ENCODE peak calls at places on chromosomes 1 and 21, in ten cellular contexts. One of them, this sample, is unnamed.

GRCh38 chr21:37139154-37139553 is 66.1 kb downstream of the TTC3 start:
- DNase-seq in kidney: no peak
- DNase-seq in spleen: no peak
- DNase-seq in Karpas-422: no peak
- DNase-seq in AG09309: no peak
- DNase-seq in astrocyte of the spinal cord: peak; percentile 37
- DNase-seq in ovary: no peak
- DNase-seq in tibial nerve: no peak
- DNase-seq in HFF-Myc: no peak
- DNase-seq in fibroblast of mammary gland: no peak
- DNase-seq in this sample: no peak

GRCh38 chr1:206512521-206513180 is 5.3 kb downstream of the RASSF5 start:
- DNase-seq in kidney: no peak
- DNase-seq in spleen: peak; percentile 53
- DNase-seq in Karpas-422: no peak
- DNase-seq in AG09309: no peak
- DNase-seq in astrocyte of the spinal cord: no peak
- DNase-seq in ovary: peak; percentile 34
- DNase-seq in tibial nerve: no peak
- DNase-seq in HFF-Myc: no peak
- DNase-seq in fibroblast of mammary gland: no peak
- DNase-seq in this sample: no peak

GRCh38 chr1:109547412-109548320 is 749 bp upstream of the GNAI3 start:
- DNase-seq in kidney: no peak
- DNase-seq in spleen: no peak
- DNase-seq in Karpas-422: peak; percentile 71
- DNase-seq in AG09309: no peak
- DNase-seq in astrocyte of the spinal cord: no peak
- DNase-seq in ovary: no peak
- DNase-seq in tibial nerve: peak; percentile 26
- DNase-seq in HFF-Myc: no peak
- DNase-seq in fibroblast of mammary gland: peak; percentile 16
- DNase-seq in this sample: peak; percentile 53

GRCh38 chr1:86913399-86913895 is 479 bp downstream of the SELENOF start:
- DNase-seq in kidney: no peak
- DNase-seq in spleen: peak; percentile 85
- DNase-seq in Karpas-422: peak; percentile 85
- DNase-seq in AG09309: no peak
- DNase-seq in astrocyte of the spinal cord: peak; percentile 63
- DNase-seq in ovary: no peak
- DNase-seq in tibial nerve: peak; percentile 7
- DNase-seq in HFF-Myc: no peak
- DNase-seq in fibroblast of mammary gland: peak; percentile 49
- DNase-seq in this sample: peak; percentile 72

GRCh38 chr1:202613571-202613970 is 96.7 kb downstream of the SYT2 start:
- DNase-seq in kidney: no peak
- DNase-seq in spleen: peak; percentile 42
- DNase-seq in Karpas-422: no peak
- DNase-seq in AG09309: no peak
- DNase-seq in astrocyte of the spinal cord: no peak
- DNase-seq in ovary: no peak
- DNase-seq in tibial nerve: no peak
- DNase-seq in HFF-Myc: no peak
- DNase-seq in fibroblast of mammary gland: no peak
- DNase-seq in this sample: no peak

GRCh38 chr1:86441581-86441980 is 17.6 kb downstream of the CLCA2 start:
- DNase-seq in kidney: no peak
- DNase-seq in spleen: no peak
- DNase-seq in Karpas-422: no peak
- DNase-seq in AG09309: no peak
- DNase-seq in astrocyte of the spinal cord: no peak
- DNase-seq in ovary: no peak
- DNase-seq in tibial nerve: no peak
- DNase-seq in HFF-Myc: no peak
- DNase-seq in fibroblast of mammary gland: no peak
- DNase-seq in this sample: peak; percentile 11

GRCh38 chr1:223702735-223703667 is 9.3 kb upstream of the CAPN2 start:
- DNase-seq in kidney: no peak
- DNase-seq in spleen: no peak
- DNase-seq in Karpas-422: no peak
- DNase-seq in AG09309: no peak
- DNase-seq in astrocyte of the spinal cord: peak; percentile 58
- DNase-seq in ovary: no peak
- DNase-seq in tibial nerve: no peak
- DNase-seq in HFF-Myc: no peak
- DNase-seq in fibroblast of mammary gland: peak; percentile 80
- DNase-seq in this sample: no peak

GRCh38 chr21:36803051-36803709 is 104.3 kb downstream of the SIM2 start:
- DNase-seq in kidney: no peak
- DNase-seq in spleen: no peak
- DNase-seq in Karpas-422: no peak
- DNase-seq in AG09309: no peak
- DNase-seq in astrocyte of the spinal cord: no peak
- DNase-seq in ovary: no peak
- DNase-seq in tibial nerve: no peak
- DNase-seq in HFF-Myc: no peak
- DNase-seq in fibroblast of mammary gland: no peak
- DNase-seq in this sample: no peak

GRCh38 chr1:242524571-242525359 is at the start of gene PLD5:
- DNase-seq in kidney: no peak
- DNase-seq in spleen: peak; percentile 71
- DNase-seq in Karpas-422: no peak
- DNase-seq in AG09309: no peak
- DNase-seq in astrocyte of the spinal cord: no peak
- DNase-seq in ovary: no peak
- DNase-seq in tibial nerve: no peak
- DNase-seq in HFF-Myc: no peak
- DNase-seq in fibroblast of mammary gland: no peak
- DNase-seq in this sample: no peak

GRCh38 chr1:242525769-242526168 is 1.3 kb upstream of the PLD5 start:
- DNase-seq in kidney: no peak
- DNase-seq in spleen: no peak
- DNase-seq in Karpas-422: no peak
- DNase-seq in AG09309: no peak
- DNase-seq in astrocyte of the spinal cord: no peak
- DNase-seq in ovary: no peak
- DNase-seq in tibial nerve: no peak
- DNase-seq in HFF-Myc: no peak
- DNase-seq in fibroblast of mammary gland: no peak
- DNase-seq in this sample: no peak

GRCh38 chr1:242523282-242523967 is 1.1 kb downstream of the PLD5 start:
- DNase-seq in kidney: no peak
- DNase-seq in spleen: peak; percentile 72
- DNase-seq in Karpas-422: no peak
- DNase-seq in AG09309: no peak
- DNase-seq in astrocyte of the spinal cord: no peak
- DNase-seq in ovary: no peak
- DNase-seq in tibial nerve: no peak
- DNase-seq in HFF-Myc: no peak
- DNase-seq in fibroblast of mammary gland: no peak
- DNase-seq in this sample: no peak

GRCh38 chr1:242523968-242524570 is 428 bp downstream of the PLD5 start:
- DNase-seq in kidney: peak; percentile 70
- DNase-seq in spleen: peak; percentile 78
- DNase-seq in Karpas-422: no peak
- DNase-seq in AG09309: no peak
- DNase-seq in astrocyte of the spinal cord: peak; percentile 23
- DNase-seq in ovary: peak; percentile 62
- DNase-seq in tibial nerve: no peak
- DNase-seq in HFF-Myc: no peak
- DNase-seq in fibroblast of mammary gland: peak; percentile 26
- DNase-seq in this sample: no peak

GRCh38 chr1:242525360-242525722 is 844 bp upstream of the PLD5 start:
- DNase-seq in kidney: no peak
- DNase-seq in spleen: no peak
- DNase-seq in Karpas-422: no peak
- DNase-seq in AG09309: no peak
- DNase-seq in astrocyte of the spinal cord: no peak
- DNase-seq in ovary: no peak
- DNase-seq in tibial nerve: no peak
- DNase-seq in HFF-Myc: no peak
- DNase-seq in fibroblast of mammary gland: no peak
- DNase-seq in this sample: no peak
- H3K4me3 ChIP-seq in kidney: no peak overlapping the region
- H3K4me3 ChIP-seq in spleen: peak overlapping the region; percentile 46
- H3K4me3 ChIP-seq in Karpas-422: no peak overlapping the region
- H3K4me3 ChIP-seq in AG09309: no peak overlapping the region
- H3K4me3 ChIP-seq in astrocyte of the spinal cord: peak overlapping the region; percentile 35
- H3K4me3 ChIP-seq in ovary: peak overlapping the region; percentile 40
- H3K4me3 ChIP-seq in tibial nerve: peak overlapping the region; percentile 47
- H3K4me3 ChIP-seq in HFF-Myc: no peak overlapping the region
- H3K4me3 ChIP-seq in fibroblast of mammary gland: peak overlapping the region; percentile 39
- H3K4me3 ChIP-seq in this sample: no peak overlapping the region

GRCh38 chr1:156661932-156662587 is 15.1 kb downstream of the NES start:
- DNase-seq in kidney: no peak
- DNase-seq in spleen: no peak
- DNase-seq in Karpas-422: no peak
- DNase-seq in AG09309: no peak
- DNase-seq in astrocyte of the spinal cord: no peak
- DNase-seq in ovary: no peak
- DNase-seq in tibial nerve: no peak
- DNase-seq in HFF-Myc: no peak
- DNase-seq in fibroblast of mammary gland: peak; percentile 28
- DNase-seq in this sample: no peak

GRCh38 chr1:156659672-156659993 is 17.6 kb downstream of the NES start:
- DNase-seq in kidney: no peak
- DNase-seq in spleen: no peak
- DNase-seq in Karpas-422: no peak
- DNase-seq in AG09309: no peak
- DNase-seq in astrocyte of the spinal cord: no peak
- DNase-seq in ovary: no peak
- DNase-seq in tibial nerve: no peak
- DNase-seq in HFF-Myc: no peak
- DNase-seq in fibroblast of mammary gland: no peak
- DNase-seq in this sample: no peak

GRCh38 chr1:156658945-156659574 is 17.1 kb downstream of the BCAN start:
- DNase-seq in kidney: no peak
- DNase-seq in spleen: no peak
- DNase-seq in Karpas-422: no peak
- DNase-seq in AG09309: no peak
- DNase-seq in astrocyte of the spinal cord: no peak
- DNase-seq in ovary: no peak
- DNase-seq in tibial nerve: no peak
- DNase-seq in HFF-Myc: no peak
- DNase-seq in fibroblast of mammary gland: no peak
- DNase-seq in this sample: no peak

GRCh38 chr1:156659994-156660751 is 17.0 kb downstream of the NES start:
- DNase-seq in kidney: peak; percentile 99
- DNase-seq in spleen: peak; percentile 97
- DNase-seq in Karpas-422: peak; percentile 98
- DNase-seq in AG09309: peak; percentile 93
- DNase-seq in astrocyte of the spinal cord: peak; percentile 97
- DNase-seq in ovary: peak; percentile 98
- DNase-seq in tibial nerve: peak; percentile 90
- DNase-seq in HFF-Myc: peak; percentile 92
- DNase-seq in fibroblast of mammary gland: peak; percentile 98
- DNase-seq in this sample: peak; percentile 92

DNA sequence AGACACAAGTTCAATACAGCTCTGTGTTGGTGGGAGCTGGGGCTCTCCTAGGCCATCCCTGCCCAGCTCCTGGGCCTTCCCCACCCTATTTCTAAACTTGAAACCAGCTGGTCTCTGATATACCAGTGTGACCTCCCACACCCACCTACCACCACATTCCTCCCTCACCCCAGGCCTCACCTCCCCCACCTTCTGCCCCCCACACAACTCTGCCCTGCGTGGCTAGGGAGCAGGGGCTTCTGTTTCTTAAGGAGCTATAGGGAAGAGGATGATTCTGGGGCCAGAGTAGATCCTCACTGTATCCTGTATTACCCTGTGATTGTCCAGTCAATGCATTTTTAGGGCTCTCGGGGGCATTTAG is 16.5 kb downstream of the NES start:
- DNase-seq in kidney: peak; percentile 56
- DNase-seq in spleen: no peak
- DNase-seq in Karpas-422: no peak
- DNase-seq in AG09309: no peak
- DNase-seq in astrocyte of the spinal cord: no peak
- DNase-seq in ovary: no peak
- DNase-seq in tibial nerve: no peak
- DNase-seq in HFF-Myc: no peak
- DNase-seq in fibroblast of mammary gland: no peak
- DNase-seq in this sample: no peak
- H3K4me3 ChIP-seq in kidney: no peak overlapping the region
- H3K4me3 ChIP-seq in spleen: peak overlapping the region; percentile 34
- H3K4me3 ChIP-seq in Karpas-422: no peak overlapping the region
- H3K4me3 ChIP-seq in AG09309: no peak overlapping the region
- H3K4me3 ChIP-seq in astrocyte of the spinal cord: peak overlapping the region; percentile 7
- H3K4me3 ChIP-seq in ovary: no peak overlapping the region
- H3K4me3 ChIP-seq in tibial nerve: no peak overlapping the region
- H3K4me3 ChIP-seq in HFF-Myc: peak overlapping the region; percentile 49
- H3K4me3 ChIP-seq in fibroblast of mammary gland: no peak overlapping the region
- H3K4me3 ChIP-seq in this sample: no peak overlapping the region

DNA sequence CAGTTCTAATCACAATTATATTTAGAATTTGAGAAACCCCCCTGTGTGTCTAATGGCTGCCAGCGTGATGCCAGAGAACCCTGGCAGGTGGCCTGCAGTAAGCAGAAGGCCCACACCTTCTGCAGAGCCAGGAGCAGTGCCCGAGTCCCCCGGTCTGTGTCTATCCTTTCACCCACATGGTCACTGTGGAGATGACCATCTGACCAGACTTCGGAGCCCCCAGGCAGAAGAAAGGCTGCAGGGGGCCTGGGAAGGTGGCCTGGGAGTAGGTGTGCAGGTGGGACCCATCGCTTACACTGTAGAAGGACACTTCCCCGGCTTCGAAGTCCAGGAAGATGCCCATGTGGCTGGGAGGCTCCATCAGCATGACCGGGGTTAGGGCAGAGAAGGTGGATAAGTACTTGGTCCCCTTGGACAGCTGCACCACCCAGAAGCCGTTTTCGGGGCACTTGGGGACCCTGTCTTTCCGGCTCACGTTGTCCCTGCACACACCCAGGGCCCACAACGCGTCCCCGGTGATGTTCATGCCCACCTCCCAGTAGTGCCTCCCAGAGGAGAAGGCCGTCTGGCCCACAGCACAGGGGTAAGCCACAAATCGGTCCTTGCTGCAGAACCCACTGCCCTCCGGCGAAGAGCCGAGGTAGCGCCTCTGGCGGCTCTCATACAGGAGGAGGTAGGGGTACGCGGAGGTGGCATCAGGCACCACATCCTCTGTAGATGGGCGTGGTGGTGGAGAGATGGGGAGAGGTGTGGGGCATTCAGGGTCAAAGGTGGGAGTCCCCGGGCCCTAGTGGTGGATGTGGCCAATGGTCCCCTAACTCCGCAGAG is 1.6 kb upstream of the TRIM11 start:
- DNase-seq in kidney: peak; percentile 70
- DNase-seq in spleen: peak; percentile 81
- DNase-seq in Karpas-422: no peak
- DNase-seq in AG09309: no peak
- DNase-seq in astrocyte of the spinal cord: no peak
- DNase-seq in ovary: no peak
- DNase-seq in tibial nerve: no peak
- DNase-seq in HFF-Myc: no peak
- DNase-seq in fibroblast of mammary gland: no peak
- DNase-seq in this sample: no peak
- H3K4me3 ChIP-seq in kidney: no peak overlapping the region
- H3K4me3 ChIP-seq in spleen: peak overlapping the region; percentile 100
- H3K4me3 ChIP-seq in Karpas-422: peak overlapping the region; percentile 95
- H3K4me3 ChIP-seq in AG09309: peak overlapping the region; percentile 64
- H3K4me3 ChIP-seq in astrocyte of the spinal cord: peak overlapping the region; percentile 82
- H3K4me3 ChIP-seq in ovary: no peak overlapping the region
- H3K4me3 ChIP-seq in tibial nerve: no peak overlapping the region
- H3K4me3 ChIP-seq in HFF-Myc: peak overlapping the region; percentile 86
- H3K4me3 ChIP-seq in fibroblast of mammary gland: peak overlapping the region; percentile 77
- H3K4me3 ChIP-seq in this sample: peak overlapping the region; percentile 51

DNA sequence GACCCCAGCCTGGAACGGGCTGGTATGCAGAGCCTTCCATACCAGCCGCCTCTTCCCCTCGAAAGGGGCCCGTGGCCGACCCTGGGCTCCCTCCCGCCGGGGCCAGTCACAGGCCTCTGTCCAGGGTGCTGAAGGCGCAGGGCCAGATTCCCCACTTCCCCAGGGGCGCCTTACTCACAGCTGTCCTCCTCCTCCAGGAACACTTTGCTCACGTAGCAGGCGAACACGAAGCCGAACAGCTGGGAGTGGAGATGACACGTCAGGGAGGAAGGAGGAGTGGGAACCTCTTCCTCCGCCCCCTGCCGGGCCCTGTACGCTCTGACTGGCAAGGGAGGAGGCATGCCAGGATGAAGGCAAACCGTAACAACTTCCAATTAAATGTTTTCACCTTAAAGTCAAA is 57.3 kb downstream of the NKAIN1 start:
- DNase-seq in kidney: peak; percentile 91
- DNase-seq in spleen: peak; percentile 82
- DNase-seq in Karpas-422: peak; percentile 77
- DNase-seq in AG09309: peak; percentile 71
- DNase-seq in astrocyte of the spinal cord: peak; percentile 84
- DNase-seq in ovary: peak; percentile 93
- DNase-seq in tibial nerve: peak; percentile 77
- DNase-seq in HFF-Myc: peak; percentile 79
- DNase-seq in fibroblast of mammary gland: peak; percentile 96
- DNase-seq in this sample: peak; percentile 29
- H3K4me3 ChIP-seq in kidney: no peak overlapping the region
- H3K4me3 ChIP-seq in spleen: no peak overlapping the region
- H3K4me3 ChIP-seq in Karpas-422: peak overlapping the region; percentile 46
- H3K4me3 ChIP-seq in AG09309: peak overlapping the region; percentile 7
- H3K4me3 ChIP-seq in astrocyte of the spinal cord: no peak overlapping the region
- H3K4me3 ChIP-seq in ovary: no peak overlapping the region
- H3K4me3 ChIP-seq in tibial nerve: peak overlapping the region; percentile 38
- H3K4me3 ChIP-seq in HFF-Myc: no peak overlapping the region
- H3K4me3 ChIP-seq in fibroblast of mammary gland: no peak overlapping the region
- H3K4me3 ChIP-seq in this sample: no peak overlapping the region

This sample was measured in CD4-positive, CD25-positive, alpha-beta regulatory T cell.